ENCODE peak calls at places on chromosomes 11 and 22, in six cellular contexts. H, V, E, X, L and D are unnamed samples.

GRCh38 chr11:100805509-100806199 is 118.6 kb downstream of the ARHGAP42 start:
- DNase-seq in V (no peak), X (peak; percentile 26), L (no peak), H (no peak), E (no peak), D (no peak)

GRCh38 chr11:59849129-59849528 is 3.8 kb upstream of the CBLIF start:
- DNase-seq in E (no peak), L (no peak), V (no peak), X (no peak), H (no peak), D (no peak)

GRCh38 chr11:19116315-19116970 is 525 bp upstream of the ZDHHC13 start:
- DNase-seq in V (no peak), E (no peak), X (no peak), H (no peak), L (no peak), D (no peak)

GRCh38 chr11:108538502-108538901 is 40.3 kb upstream of the POGLUT3 start:
- DNase-seq in X (no peak), V (no peak), H (no peak), L (no peak), E (no peak), D (no peak)

GRCh38 chr11:62233730-62234129 is 8.3 kb upstream of the SCGB1D2 start:
- DNase-seq in L (no peak), H (no peak), V (no peak), X (no peak), E (no peak), D (no peak)

GRCh38 chr11:126186031-126186698 is 25.3 kb downstream of the RPUSD4 start:
- DNase-seq in E (no peak), V (peak; percentile 43), L (no peak), X (no peak), H (no peak), D (no peak)

GRCh38 chr22:25362215-25362882 is 142.9 kb downstream of the CRYBB2 start:
- DNase-seq in X (no peak), E (peak; percentile 59), V (peak; percentile 61), L (peak; percentile 71), H (peak; percentile 33), D (no peak)

GRCh38 chr11:114058026-114058706 is 1.3 kb upstream of the ZBTB16 start:
- DNase-seq in L (no peak), E (peak; percentile 71), V (no peak), X (no peak), H (peak; percentile 57), D (no peak)

GRCh38 chr11:26522912-26523610 is 49.0 kb downstream of the MUC15 start:
- DNase-seq in H (no peak), E (no peak), X (peak; percentile 25), L (no peak), V (no peak), D (peak; percentile 3)

GRCh38 chr22:22555596-22555995 is 3.5 kb downstream of the PRAME start:
- DNase-seq in H (no peak), V (no peak), E (no peak), L (no peak), X (no peak), D (no peak)

GRCh38 chr11:34481307-34481706 is 32.3 kb downstream of the ELF5 start:
- DNase-seq in H (no peak), V (no peak), E (no peak), L (no peak), X (peak; percentile 66), D (peak; percentile 57)

GRCh38 chr11:58616594-58616993 is 5.9 kb upstream of the CNTF start:
- DNase-seq in V (peak; percentile 21), L (no peak), E (no peak), X (peak; percentile 69), H (peak; percentile 34), D (peak; percentile 64)

GRCh38 chr11:69144316-69144715 is 11.4 kb upstream of the SMIM38 start:
- DNase-seq in L (no peak), X (no peak), H (no peak), E (no peak), V (no peak), D (no peak)

GRCh38 chr11:29200776-29201574 is 815.9 kb downstream of the KCNA4 start:
- DNase-seq in H (no peak), E (no peak), V (no peak), L (no peak), X (peak; percentile 36), D (peak; percentile 12)

GRCh38 chr22:17085277-17086091 is 684 bp downstream of the IL17RA start:
- DNase-seq in V (no peak), X (peak; percentile 21), E (no peak), H (peak; percentile 30), L (peak; percentile 47), D (no peak)

GRCh38 chr11:44136176-44136945 is 40.9 kb downstream of the EXT2 start:
- DNase-seq in L (no peak), E (no peak), H (no peak), V (no peak), X (no peak), D (no peak)

GRCh38 chr11:19774817-19775600 is 62.4 kb downstream of the NAV2 start:
- DNase-seq in V (no peak), H (no peak), E (no peak), L (no peak), X (no peak), D (no peak)

GRCh38 chr22:25213221-25213620 is 6.2 kb upstream of the CRYBB2 start:
- DNase-seq in E (no peak), V (no peak), X (no peak), L (no peak), H (no peak), D (no peak)

GRCh38 chr11:12377106-12377823 is at the start of gene PARVA:
- DNase-seq in H (peak; percentile 64), E (peak; percentile 65), X (peak; percentile 46), L (peak; percentile 72), V (peak; percentile 72), D (peak; percentile 52)

GRCh38 chr22:30310881-30311771 is 15.6 kb downstream of the TBC1D10A start:
- DNase-seq in E (peak; percentile 73), X (peak; percentile 61), V (peak; percentile 84), H (peak; percentile 86), L (peak; percentile 92), D (no peak)

GRCh38 chr11:63520606-63521170 is 14.8 kb downstream of the LGALS12 start:
- DNase-seq in E (no peak), X (no peak), V (no peak), L (no peak), H (no peak), D (peak; percentile 15)

GRCh38 chr11:102666331-102666957 is 39.1 kb downstream of the MMP27 start:
- DNase-seq in V (no peak), X (peak; percentile 37), E (peak; percentile 39), H (no peak), L (no peak), D (peak; percentile 17)

DNA sequence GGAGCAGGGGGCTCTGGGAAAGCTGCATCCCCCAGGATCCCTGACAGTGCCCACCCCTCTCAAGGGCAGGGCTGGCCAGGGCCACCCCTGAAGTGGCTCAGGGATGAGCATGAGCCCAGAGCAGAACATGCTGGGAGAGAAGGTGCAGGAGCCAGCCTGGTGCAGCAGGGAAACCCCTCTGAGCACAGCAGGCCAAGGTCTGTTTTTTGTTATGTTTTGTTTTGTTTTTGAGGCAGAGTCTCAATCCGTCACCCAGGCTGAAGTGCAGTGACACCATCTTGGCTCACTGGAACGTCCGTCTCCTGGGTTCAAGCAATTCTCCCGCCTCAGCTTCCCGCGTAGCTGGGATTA is 792 bp upstream of the SBF1 start:
- DNase-seq in V (no peak), E (no peak), L (no peak), X (no peak), H (no peak), D (no peak)
- H3K27ac ChIP-seq in V (no peak overlapping the region), E (no peak overlapping the region), L (peak overlapping the region; percentile 78), X (no peak overlapping the region), H (peak overlapping the region; percentile 66), D (no peak overlapping the region)

GRCh38 chr11:1749020-1749758 is 1.2 kb downstream of the IFITM10 start:
- DNase-seq in V (no peak), X (peak; percentile 44), L (no peak), H (no peak), E (no peak), D (no peak)

GRCh38 chr11:1748467-1749019 is 1.9 kb downstream of the IFITM10 start:
- DNase-seq in X (peak; percentile 44), L (no peak), V (no peak), E (no peak), H (no peak), D (no peak)

GRCh38 chr11:1746516-1746931 is 3.9 kb downstream of the IFITM10 start:
- DNase-seq in E (no peak), L (no peak), V (no peak), H (no peak), X (peak; percentile 89), D (no peak)

GRCh38 chr11:1746956-1747752 is 3.2 kb downstream of the IFITM10 start:
- DNase-seq in V (no peak), H (no peak), L (no peak), E (no peak), X (no peak), D (no peak)

DNA sequence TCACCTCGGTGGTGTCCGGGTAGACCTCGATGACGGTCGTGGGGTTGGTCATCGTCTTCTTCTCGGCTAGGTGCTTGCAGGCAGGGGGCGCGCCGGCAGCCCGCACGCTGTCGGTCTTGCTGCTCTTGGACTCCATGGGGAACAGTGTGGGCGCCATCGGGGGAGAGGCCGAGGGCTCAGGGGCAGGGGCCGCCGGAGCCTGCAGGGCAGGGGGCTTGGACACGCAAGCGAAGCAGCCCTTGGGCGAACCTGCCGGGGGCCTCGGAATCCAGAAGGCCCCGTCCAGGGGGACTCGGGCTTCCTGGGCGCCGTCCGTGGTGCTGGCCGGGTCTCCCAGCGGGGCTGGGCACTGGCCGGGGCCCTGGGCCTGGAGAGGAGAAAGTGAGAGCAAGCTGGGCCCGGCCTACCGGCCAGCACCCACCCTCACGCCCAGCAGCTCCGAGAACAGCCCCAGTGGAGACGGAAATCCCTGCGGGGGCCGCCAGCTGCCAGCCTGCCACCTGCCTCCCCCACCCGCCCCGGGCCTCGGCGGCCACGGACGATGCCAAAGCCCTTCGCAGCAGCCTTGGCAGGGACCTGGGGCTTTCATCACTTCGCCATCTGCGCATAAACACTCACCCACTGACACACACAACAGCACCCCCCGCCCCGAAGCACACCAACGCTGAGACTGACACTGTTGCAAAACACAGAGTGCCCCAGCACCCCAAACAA is 2.5 kb downstream of the IFITM10 start:
- DNase-seq in H (no peak), E (no peak), X (peak; percentile 48), V (no peak), L (no peak), D (no peak)
- H3K4me1 ChIP-seq in H (peaks cover 10% of the 10 kb centered on the region), E (no peaks in the 10 kb centered on the region), X (peaks cover 59% of the 10 kb centered on the region), V (peaks cover 5% of the 10 kb centered on the region), L (peaks cover 48% of the 10 kb centered on the region), D (no peaks in the 10 kb centered on the region)

GRCh38 chr22:49214976-49215375 is 612.7 kb downstream of the BRD1 start:
- DNase-seq in H (peak; percentile 1), E (no peak), L (peak; percentile 11), X (no peak), V (peak; percentile 1), D (no peak)

GRCh38 chr22:49212002-49212401 is 615.7 kb downstream of the BRD1 start:
- DNase-seq in H (no peak), V (no peak), E (no peak), L (peak; percentile 23), X (no peak), D (no peak)

GRCh38 chr22:49212466-49212865 is 615.2 kb downstream of the BRD1 start:
- DNase-seq in L (peak; percentile 9), E (no peak), V (peak; percentile 2), X (no peak), H (no peak), D (no peak)

GRCh38 chr22:49215840-49216239 is 611.8 kb downstream of the BRD1 start:
- DNase-seq in X (no peak), V (no peak), H (no peak), E (no peak), L (peak; percentile 4), D (no peak)

GRCh38 chr22:49213731-49214352 is 613.8 kb downstream of the BRD1 start:
- DNase-seq in H (no peak), V (peak; percentile 1), L (peak; percentile 17), X (no peak), E (no peak), D (no peak)
- TF ChIP-seq CTCF in H (no peak), V (no peak), L (no peak), X (no peak), E (no peak), D (no peak)

GRCh38 chr11:2462092-2462985 is 17.5 kb downstream of the KCNQ1 start:
- DNase-seq in L (peak; percentile 22), E (no peak), H (no peak), X (no peak), V (no peak), D (no peak)
- H3K27ac ChIP-seq in L (peak overlapping the region; percentile 89), E (peak overlapping the region; percentile 95), H (no peak overlapping the region), X (no peak overlapping the region), V (peak overlapping the region; percentile 93), D (no peak overlapping the region)